ENCODE peak calls at places on chromosome 11, in six cellular contexts. One of them, this sample, is unnamed.

GRCh38 chr11:57131080-57131790 is 50.5 kb upstream of the LRRC55 start:
- DNase-seq in hepatocyte: peak
- DNase-seq in mucosa of descending colon: peak
- DNase-seq in pancreas: no peak
- DNase-seq in A549: no peak
- DNase-seq in choroid plexus epithelial cell: peak
- DNase-seq in this sample: peak

GRCh38 chr11:64744544-64745218 is 739 bp upstream of the RASGRP2 start:
- DNase-seq in pancreas: no peak
- DNase-seq in A549: no peak
- DNase-seq in hepatocyte: no peak
- DNase-seq in choroid plexus epithelial cell: no peak
- DNase-seq in mucosa of descending colon: no peak
- DNase-seq in this sample: no peak

GRCh38 chr11:5690216-5690615 is 626 bp downstream of the TRIM22 start:
- DNase-seq in hepatocyte: no peak
- DNase-seq in mucosa of descending colon: no peak
- DNase-seq in pancreas: no peak
- DNase-seq in A549: no peak
- DNase-seq in choroid plexus epithelial cell: peak
- DNase-seq in this sample: no peak

GRCh38 chr11:50078001-50078400 is 45.3 kb downstream of the OR4C45 start:
- DNase-seq in pancreas: no peak
- DNase-seq in A549: no peak
- DNase-seq in choroid plexus epithelial cell: no peak
- DNase-seq in hepatocyte: no peak
- DNase-seq in mucosa of descending colon: no peak
- DNase-seq in this sample: no peak

GRCh38 chr11:67545280-67545679 is 22.0 kb upstream of the CABP2 start:
- DNase-seq in hepatocyte: no peak
- DNase-seq in A549: no peak
- DNase-seq in choroid plexus epithelial cell: no peak
- DNase-seq in mucosa of descending colon: peak
- DNase-seq in pancreas: no peak
- DNase-seq in this sample: no peak

GRCh38 chr11:100761806-100762205 is 74.7 kb downstream of the ARHGAP42 start:
- DNase-seq in hepatocyte: no peak
- DNase-seq in pancreas: no peak
- DNase-seq in mucosa of descending colon: no peak
- DNase-seq in choroid plexus epithelial cell: no peak
- DNase-seq in A549: no peak
- DNase-seq in this sample: no peak

GRCh38 chr11:47234669-47235075 is 13.9 kb downstream of the ACP2 start:
- DNase-seq in hepatocyte: no peak
- DNase-seq in mucosa of descending colon: no peak
- DNase-seq in pancreas: peak
- DNase-seq in A549: no peak
- DNase-seq in choroid plexus epithelial cell: peak
- DNase-seq in this sample: no peak

GRCh38 chr11:15412054-15412453 is 297.3 kb downstream of the INSC start:
- DNase-seq in choroid plexus epithelial cell: no peak
- DNase-seq in pancreas: no peak
- DNase-seq in mucosa of descending colon: no peak
- DNase-seq in A549: no peak
- DNase-seq in hepatocyte: no peak
- DNase-seq in this sample: no peak

GRCh38 chr11:70410276-70410675 is 11.9 kb downstream of the CTTN start:
- DNase-seq in hepatocyte: no peak
- DNase-seq in pancreas: no peak
- DNase-seq in choroid plexus epithelial cell: no peak
- DNase-seq in mucosa of descending colon: no peak
- DNase-seq in A549: no peak
- DNase-seq in this sample: no peak

GRCh38 chr11:100630898-100631297 is 56.2 kb upstream of the ARHGAP42 start:
- DNase-seq in pancreas: no peak
- DNase-seq in hepatocyte: no peak
- DNase-seq in choroid plexus epithelial cell: peak
- DNase-seq in mucosa of descending colon: no peak
- DNase-seq in A549: no peak
- DNase-seq in this sample: no peak

GRCh38 chr11:123484448-123484847 is 54.4 kb downstream of the GRAMD1B start:
- DNase-seq in A549: no peak
- DNase-seq in pancreas: no peak
- DNase-seq in mucosa of descending colon: no peak
- DNase-seq in choroid plexus epithelial cell: no peak
- DNase-seq in hepatocyte: no peak
- DNase-seq in this sample: no peak

GRCh38 chr11:20125927-20126326 is 34.3 kb downstream of the DBX1 start:
- DNase-seq in choroid plexus epithelial cell: peak
- DNase-seq in A549: peak
- DNase-seq in hepatocyte: no peak
- DNase-seq in mucosa of descending colon: no peak
- DNase-seq in pancreas: no peak
- DNase-seq in this sample: peak

GRCh38 chr11:133956650-133957633 is at the start of gene IGSF9B:
- DNase-seq in mucosa of descending colon: peak
- DNase-seq in pancreas: peak
- DNase-seq in choroid plexus epithelial cell: peak
- DNase-seq in hepatocyte: peak
- DNase-seq in A549: peak
- DNase-seq in this sample: no peak

GRCh38 chr11:763073-763463 is 14.2 kb downstream of the GATD1 start:
- DNase-seq in mucosa of descending colon: peak
- DNase-seq in A549: no peak
- DNase-seq in choroid plexus epithelial cell: no peak
- DNase-seq in hepatocyte: peak
- DNase-seq in pancreas: peak
- DNase-seq in this sample: no peak

GRCh38 chr11:14927146-14927545 is 35.1 kb upstream of the CYP2R1 start:
- DNase-seq in mucosa of descending colon: no peak
- DNase-seq in hepatocyte: no peak
- DNase-seq in A549: no peak
- DNase-seq in choroid plexus epithelial cell: no peak
- DNase-seq in pancreas: no peak
- DNase-seq in this sample: peak

DNA sequence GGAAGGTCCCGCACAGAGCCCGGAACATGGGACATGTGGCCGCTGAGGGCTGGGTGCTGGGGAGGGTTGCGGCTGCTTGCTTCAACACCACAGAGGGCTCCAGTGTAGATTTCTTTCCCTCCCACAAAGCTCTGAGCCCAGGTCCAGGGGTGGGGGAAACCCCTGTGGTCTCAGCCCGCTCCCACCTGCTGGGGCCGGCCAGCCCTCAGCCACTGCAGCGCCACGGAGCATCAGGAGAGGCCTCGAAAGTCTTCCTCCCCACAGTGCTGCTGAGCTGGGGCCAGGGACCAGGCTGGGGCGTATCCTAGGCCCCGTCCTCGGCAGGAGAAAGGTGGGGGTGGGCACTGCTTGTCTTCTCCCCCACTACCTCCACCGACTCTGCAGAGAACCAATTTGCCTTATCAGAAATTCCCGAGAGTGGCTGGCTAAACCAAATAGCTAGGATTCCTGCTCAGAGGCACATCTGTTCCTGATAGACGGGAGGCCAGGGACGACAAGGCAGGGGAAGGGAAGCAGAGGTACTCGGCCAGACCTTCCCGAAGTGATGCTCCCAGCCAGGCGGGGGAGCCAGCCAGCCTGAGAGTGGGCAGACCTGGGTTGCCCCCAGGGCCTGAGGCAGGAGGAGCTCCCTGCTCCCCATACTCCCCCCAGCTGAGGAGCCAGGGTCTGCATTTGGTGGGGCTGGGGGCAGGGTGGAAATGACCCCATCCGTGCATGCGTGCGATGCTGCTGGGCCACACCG is 18.7 kb downstream of the IGF2 start:
- DNase-seq in choroid plexus epithelial cell: no peak
- DNase-seq in mucosa of descending colon: peak
- DNase-seq in hepatocyte: no peak
- DNase-seq in A549: no peak
- DNase-seq in pancreas: no peak
- DNase-seq in this sample: no peak
- TF ChIP-seq CTCF in choroid plexus epithelial cell: no peak
- TF ChIP-seq CTCF in mucosa of descending colon: no peak
- TF ChIP-seq CTCF in hepatocyte: peak
- TF ChIP-seq CTCF in A549: no peak
- TF ChIP-seq CTCF in pancreas: no peak
- TF ChIP-seq CTCF in this sample: no peak

GRCh38 chr11:128790200-128790599 is 76.9 kb downstream of the KCNJ1 start:
- DNase-seq in A549: no peak
- DNase-seq in hepatocyte: peak
- DNase-seq in mucosa of descending colon: no peak
- DNase-seq in pancreas: no peak
- DNase-seq in choroid plexus epithelial cell: peak
- DNase-seq in this sample: no peak
- TF ChIP-seq CTCF in A549: no peak
- TF ChIP-seq CTCF in hepatocyte: no peak
- TF ChIP-seq CTCF in mucosa of descending colon: no peak
- TF ChIP-seq CTCF in pancreas: no peak
- TF ChIP-seq CTCF in choroid plexus epithelial cell: no peak
- TF ChIP-seq CTCF in this sample: no peak

GRCh38 chr11:65918211-65919150 is at the start of gene C11orf68:
- DNase-seq in hepatocyte: no peak
- DNase-seq in choroid plexus epithelial cell: peak
- DNase-seq in mucosa of descending colon: no peak
- DNase-seq in A549: no peak
- DNase-seq in pancreas: no peak
- DNase-seq in this sample: no peak
- TF ChIP-seq CTCF in hepatocyte: no peak
- TF ChIP-seq CTCF in choroid plexus epithelial cell: no peak
- TF ChIP-seq CTCF in mucosa of descending colon: no peak
- TF ChIP-seq CTCF in A549: no peak
- TF ChIP-seq CTCF in pancreas: no peak
- TF ChIP-seq CTCF in this sample: no peak

GRCh38 chr11:74948898-74949747 is at the start of the genes SPCS2 and XRRA1:
- DNase-seq in mucosa of descending colon: peak
- DNase-seq in A549: peak
- DNase-seq in hepatocyte: peak
- DNase-seq in pancreas: peak
- DNase-seq in choroid plexus epithelial cell: peak
- DNase-seq in this sample: peak
- TF ChIP-seq CTCF in mucosa of descending colon: no peak
- TF ChIP-seq CTCF in A549: no peak
- TF ChIP-seq CTCF in hepatocyte: no peak
- TF ChIP-seq CTCF in pancreas: no peak
- TF ChIP-seq CTCF in choroid plexus epithelial cell: no peak
- TF ChIP-seq CTCF in this sample: no peak

DNA sequence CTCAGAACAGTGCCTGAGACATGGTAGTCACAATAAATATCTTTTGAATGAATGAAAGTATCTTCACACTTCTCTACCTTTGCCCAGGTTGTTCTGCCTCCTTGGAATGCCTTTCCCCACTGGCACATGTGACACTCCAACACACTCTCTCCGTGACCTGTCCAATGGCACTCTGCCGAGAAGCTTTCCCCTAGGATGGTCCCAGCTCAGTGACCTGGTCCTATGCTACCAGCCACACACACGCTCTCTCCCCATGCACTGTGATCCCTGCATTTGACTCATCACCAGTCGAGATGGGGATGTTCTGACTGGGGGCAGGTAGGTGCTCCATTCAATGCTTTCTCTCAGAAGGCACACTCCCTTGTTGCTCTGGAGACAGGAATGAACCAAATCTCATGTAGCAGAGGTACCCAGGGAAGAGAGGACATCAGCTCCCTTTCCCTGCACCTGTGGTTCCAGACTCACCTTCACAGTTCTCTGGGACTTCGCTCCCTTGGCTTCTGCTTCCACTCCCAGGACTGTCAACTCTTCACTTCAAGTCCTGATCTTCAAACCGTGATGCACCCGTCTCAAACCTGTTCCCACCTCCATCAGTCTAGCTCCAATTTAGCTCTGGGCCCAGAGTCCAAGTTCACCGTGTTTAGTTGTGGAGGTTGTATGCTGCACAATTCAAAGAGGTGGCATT is 30.7 kb upstream of the LMO1 start:
- DNase-seq in choroid plexus epithelial cell: no peak
- DNase-seq in mucosa of descending colon: no peak
- DNase-seq in pancreas: no peak
- DNase-seq in A549: no peak
- DNase-seq in hepatocyte: no peak
- DNase-seq in this sample: no peak
- TF ChIP-seq CTCF in choroid plexus epithelial cell: no peak
- TF ChIP-seq CTCF in mucosa of descending colon: no peak
- TF ChIP-seq CTCF in pancreas: no peak
- TF ChIP-seq CTCF in A549: no peak
- TF ChIP-seq CTCF in hepatocyte: no peak
- TF ChIP-seq CTCF in this sample: no peak

DNA sequence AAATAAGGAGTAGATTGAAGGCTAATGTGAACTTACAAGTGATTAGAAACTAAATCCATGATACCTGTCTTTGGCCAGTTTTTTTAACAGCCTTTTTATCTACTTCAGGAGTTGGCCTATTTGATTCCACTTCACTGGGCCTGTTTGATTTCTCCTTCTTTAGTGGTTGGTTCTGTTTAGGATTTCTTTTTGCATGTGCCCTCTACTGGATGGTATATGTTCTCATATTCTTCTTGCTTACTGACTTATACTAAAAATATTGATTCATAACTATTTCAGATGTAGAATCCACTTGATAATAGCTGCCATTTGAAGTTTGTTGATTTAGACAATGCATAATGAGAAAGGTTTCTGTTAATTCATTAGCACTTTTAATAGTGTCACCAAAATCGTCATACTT is 53.9 kb downstream of the USP47 start:
- DNase-seq in hepatocyte: no peak
- DNase-seq in mucosa of descending colon: no peak
- DNase-seq in pancreas: no peak
- DNase-seq in choroid plexus epithelial cell: peak
- DNase-seq in A549: no peak
- DNase-seq in this sample: peak
- TF ChIP-seq CTCF in hepatocyte: peak
- TF ChIP-seq CTCF in mucosa of descending colon: no peak
- TF ChIP-seq CTCF in pancreas: no peak
- TF ChIP-seq CTCF in choroid plexus epithelial cell: peak
- TF ChIP-seq CTCF in A549: peak
- TF ChIP-seq CTCF in this sample: peak

GRCh38 chr11:17703951-17704350 is 15.4 kb upstream of the MYOD1 start:
- DNase-seq in hepatocyte: no peak
- DNase-seq in choroid plexus epithelial cell: peak
- DNase-seq in A549: no peak
- DNase-seq in mucosa of descending colon: no peak
- DNase-seq in pancreas: no peak
- DNase-seq in this sample: peak
- TF ChIP-seq CTCF in hepatocyte: no peak
- TF ChIP-seq CTCF in choroid plexus epithelial cell: no peak
- TF ChIP-seq CTCF in A549: no peak
- TF ChIP-seq CTCF in mucosa of descending colon: no peak
- TF ChIP-seq CTCF in pancreas: no peak
- TF ChIP-seq CTCF in this sample: no peak

DNA sequence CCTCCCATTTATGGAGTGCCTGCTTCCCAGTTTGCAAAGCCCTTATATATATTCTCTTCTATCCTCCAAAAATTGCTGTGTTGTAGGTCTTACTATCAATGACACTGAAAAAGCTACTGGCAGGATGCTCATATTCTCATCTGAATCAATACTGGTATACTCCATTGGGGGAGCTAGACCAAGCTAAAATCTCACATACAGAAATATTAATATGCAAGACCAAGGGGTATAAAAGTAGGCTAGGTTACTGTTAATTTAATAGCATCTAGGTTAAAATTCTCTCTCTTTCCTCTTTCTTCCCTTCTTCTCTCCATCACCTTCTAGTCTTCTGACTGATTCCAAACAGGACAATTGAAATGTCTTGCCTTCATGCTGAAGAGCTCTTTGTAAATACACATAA is 17.1 kb upstream of the BDNF start:
- DNase-seq in mucosa of descending colon: no peak
- DNase-seq in choroid plexus epithelial cell: peak
- DNase-seq in hepatocyte: no peak
- DNase-seq in pancreas: no peak
- DNase-seq in A549: peak
- DNase-seq in this sample: peak
- TF ChIP-seq CTCF in mucosa of descending colon: no peak
- TF ChIP-seq CTCF in choroid plexus epithelial cell: peak
- TF ChIP-seq CTCF in hepatocyte: peak
- TF ChIP-seq CTCF in pancreas: no peak
- TF ChIP-seq CTCF in A549: peak
- TF ChIP-seq CTCF in this sample: peak

This sample was measured in HFFc6.